ENCODE peak calls at places on chromosomes 13 and 19, in five cellular contexts. M is C1 segment of cervical spinal cord, W is NCI-H1930, Z is posterior cingulate gyrus, K is NCI-H2227 treated with DMSO at 0.1 percent for 48 hours. N is an unnamed sample.

GRCh38 chr13:32206097-32206740 is 108.9 kb downstream of the ZAR1L start:
- DNase-seq in M (no peak), W (no peak), K (no peak), Z (no peak), N (no peak)

GRCh38 chr19:8575467-8575997 is 1.7 kb downstream of the MYO1F start:
- DNase-seq in M (no peak), W (no peak), K (no peak), Z (no peak), N (no peak)

GRCh38 chr13:51000058-51000457 is 90.5 kb downstream of the RNASEH2B start:
- DNase-seq in K (no peak), M (no peak), Z (no peak), W (no peak), N (no peak)

GRCh38 chr19:40921005-40921897 is 39.2 kb upstream of the CYP2A7 start:
- DNase-seq in W (no peak), K (no peak), M (no peak), Z (no peak), N (no peak)

GRCh38 chr13:64672751-64673150 is 2557.4 kb downstream of the PCDH9 start:
- DNase-seq in Z (no peak), W (no peak), M (no peak), K (no peak), N (no peak)

GRCh38 chr19:42140125-42140754 is 8.0 kb upstream of the POU2F2 start:
- DNase-seq in M (no peak), Z (no peak), K (no peak), W (no peak), N (peak)

GRCh38 chr13:110055089-110055488 is 251.9 kb downstream of the COL4A1 start:
- DNase-seq in K (no peak), Z (no peak), M (no peak), W (no peak), N (no peak)

GRCh38 chr13:29369060-29369743 is 226.3 kb downstream of the SLC7A1 start:
- DNase-seq in W (peak), Z (no peak), K (peak), M (peak), N (peak)

GRCh38 chr13:75687145-75687763 is 51.1 kb downstream of the LMO7 start:
- DNase-seq in Z (no peak), M (no peak), W (no peak), K (no peak), N (peak)

GRCh38 chr13:65093352-65093751 is 2136.8 kb downstream of the PCDH9 start:
- DNase-seq in W (no peak), K (no peak), M (no peak), Z (no peak), N (no peak)

GRCh38 chr13:29847501-29847983 is 2.9 kb downstream of the UBL3 start:
- DNase-seq in K (peak), Z (no peak), W (no peak), M (peak), N (peak)

GRCh38 chr13:79451500-79451962 is 29.4 kb upstream of the NDFIP2 start:
- DNase-seq in Z (no peak), K (no peak), W (no peak), M (no peak), N (peak)

GRCh38 chr19:46975011-46975917 is 44.4 kb upstream of the NPAS1 start:
- DNase-seq in W (no peak), M (no peak), Z (no peak), K (no peak), N (no peak)

GRCh38 chr19:54674021-54674617 is 11.3 kb downstream of the LILRB4 start:
- DNase-seq in K (peak), Z (no peak), M (no peak), W (peak), N (no peak)

GRCh38 chr19:1481893-1482360 is 2.9 kb upstream of the C19orf25 start:
- DNase-seq in W (no peak), M (no peak), K (no peak), Z (peak), N (no peak)

GRCh38 chr13:97932006-97932405 is 21.5 kb upstream of the IPO5 start:
- DNase-seq in M (no peak), W (no peak), Z (no peak), K (no peak), N (no peak)

GRCh38 chr19:35790981-35791813 is 15.8 kb downstream of the ARHGAP33 start:
- DNase-seq in K (no peak), W (no peak), M (no peak), Z (no peak), N (no peak)

GRCh38 chr19:3057275-3057714 is 5.0 kb downstream of the TLE5 start:
- DNase-seq in Z (peak), M (peak), K (no peak), W (no peak), N (no peak)

GRCh38 chr13:41383400-41383799 is 72.3 kb downstream of the NAA16 start:
- DNase-seq in M (no peak), K (no peak), Z (no peak), W (no peak), N (no peak)

GRCh38 chr19:5522106-5522505 is 45.6 kb downstream of the TINCR start:
- DNase-seq in K (no peak), W (no peak), M (no peak), Z (peak), N (no peak)

GRCh38 chr13:31046711-31047279 is 114.3 kb downstream of the TEX26 start:
- DNase-seq in Z (peak), K (peak), M (peak), W (peak), N (no peak)

GRCh38 chr19:16876904-16877361 is 11.9 kb upstream of the F2RL3 start:
- DNase-seq in W (no peak), M (no peak), Z (no peak), K (no peak), N (no peak)

GRCh38 chr19:14116525-14116917 is 1.0 kb downstream of the PRKACA start:
- DNase-seq in M (no peak), Z (no peak), K (no peak), W (no peak), N (no peak)

GRCh38 chr13:107824636-107825035 is 390.7 kb downstream of the LIG4 start:
- DNase-seq in K (no peak), M (no peak), W (no peak), Z (no peak), N (no peak)

GRCh38 chr19:40365613-40366401 is 17.3 kb downstream of the PLD3 start:
- DNase-seq in M (peak), K (peak), W (no peak), Z (peak), N (no peak)

GRCh38 chr13:86020350-86021002 is 221.3 kb upstream of the SLITRK6 start:
- DNase-seq in M (no peak), K (peak), Z (no peak), W (peak), N (no peak)

GRCh38 chr19:7196721-7197168 is 97.5 kb downstream of the INSR start:
- DNase-seq in K (no peak), W (no peak), Z (no peak), M (no peak), N (peak)

GRCh38 chr13:29693297-29693945 is 97.9 kb upstream of the SLC7A1 start:
- DNase-seq in W (no peak), K (no peak), Z (no peak), M (no peak), N (peak)

GRCh38 chr19:12733369-12733896 is 1.1 kb downstream of the TRIR start:
- DNase-seq in Z (no peak), K (no peak), M (no peak), W (no peak), N (peak)

GRCh38 chr19:48533770-48534169 is 18.2 kb upstream of the SULT2B1 start:
- DNase-seq in Z (peak), K (no peak), W (no peak), M (no peak), N (no peak)

GRCh38 chr19:43625918-43626579 is 6.6 kb upstream of the ZNF428 start:
- DNase-seq in M (no peak), W (no peak), K (no peak), Z (peak), N (peak)

GRCh38 chr13:27442071-27442647 is 8.2 kb downstream of the MTIF3 start:
- DNase-seq in Z (no peak), W (no peak), M (no peak), K (no peak), N (no peak)

GRCh38 chr19:10864538-10864899 is 6.8 kb upstream of the CARM1 start:
- DNase-seq in M (peak), Z (peak), W (peak), K (peak), N (peak)

GRCh38 chr19:43634516-43634876 is 5.2 kb downstream of the CADM4 start:
- DNase-seq in K (no peak), W (no peak), Z (peak), M (peak), N (no peak)

GRCh38 chr19:35090795-35091214 is 24.8 kb upstream of the FXYD3 start:
- DNase-seq in Z (peak), M (no peak), K (no peak), W (no peak), N (peak)

GRCh38 chr19:7869910-7870511 is 4.2 kb downstream of the PRR36 start:
- DNase-seq in Z (no peak), W (no peak), M (no peak), K (no peak), N (peak)

GRCh38 chr19:46890423-46891170 is 29.8 kb downstream of the ARHGAP35 start:
- DNase-seq in W (peak), K (no peak), Z (no peak), M (no peak), N (peak)

GRCh38 chr13:31908696-31909386 is 122.7 kb upstream of the FRY start:
- DNase-seq in Z (no peak), M (no peak), W (no peak), K (no peak), N (peak)

GRCh38 chr19:6750062-6750461 is 10.6 kb downstream of the TRIP10 start:
- DNase-seq in K (no peak), W (no peak), M (no peak), Z (no peak), N (no peak)